ENCODE peak calls at places on chromosomes 7 and 10, in seven cellular contexts. S, R, Z, M, Q, B and P are unnamed samples.

GRCh38 chr7:139358541-139359365 is 941 bp upstream of the LUC7L2 start:
- DNase-seq in S (no peak), R (no peak), Z (peak; percentile 45), M (peak; percentile 35), Q (no peak), B (peak; percentile 33), P (peak; percentile 48)

GRCh38 chr10:100826983-100827818 is 81.8 kb downstream of the PAX2 start:
- DNase-seq in S (no peak), R (peak; percentile 56), Z (peak; percentile 44), M (no peak), Q (peak; percentile 72), B (no peak), P (no peak)

GRCh38 chr10:10007972-10008371 is 1009.7 kb upstream of the CELF2 start:
- DNase-seq in S (no peak), R (no peak), Z (no peak), M (no peak), Q (no peak), B (no peak), P (no peak)

GRCh38 chr7:35261476-35262285 is 7.8 kb upstream of the TBX20 start:
- DNase-seq in S (no peak), R (peak; percentile 70), Z (peak; percentile 63), M (no peak), Q (peak; percentile 80), B (no peak), P (no peak)

GRCh38 chr10:124874-125273 is 10.4 kb upstream of the ZMYND11 start:
- DNase-seq in S (no peak), R (no peak), Z (no peak), M (no peak), Q (no peak), B (no peak), P (no peak)

GRCh38 chr10:47165711-47166404 is 134.1 kb upstream of the GDF10 start:
- DNase-seq in S (no peak), R (peak; percentile 17), Z (no peak), M (peak; percentile 53), Q (no peak), B (peak; percentile 80), P (no peak)

GRCh38 chr10:5466451-5466996 is 32.8 kb downstream of the CALML5 start:
- DNase-seq in S (no peak), R (peak; percentile 89), Z (peak; percentile 98), M (peak; percentile 71), Q (peak; percentile 71), B (peak; percentile 82), P (peak; percentile 73)

GRCh38 chr7:100407285-100408180 is 21.0 kb downstream of the ZCWPW1 start:
- DNase-seq in S (peak; percentile 56), R (peak; percentile 43), Z (peak; percentile 78), M (peak; percentile 56), Q (peak; percentile 51), B (peak; percentile 81), P (peak; percentile 75)

GRCh38 chr7:112358456-112358855 is 91.8 kb upstream of the IFRD1 start:
- DNase-seq in S (no peak), R (no peak), Z (no peak), M (no peak), Q (no peak), B (no peak), P (no peak)

GRCh38 chr10:76071638-76072317 is 640.4 kb downstream of the LRMDA start:
- DNase-seq in S (no peak), R (no peak), Z (no peak), M (no peak), Q (no peak), B (no peak), P (peak; percentile 22)

GRCh38 chr10:126387041-126387908 is 1.0 kb downstream of the ADAM12 start:
- DNase-seq in S (peak; percentile 54), R (peak; percentile 73), Z (peak; percentile 70), M (peak; percentile 60), Q (peak; percentile 85), B (peak; percentile 72), P (peak; percentile 76)

GRCh38 chr7:69630292-69630691 is 32.0 kb downstream of the AUTS2 start:
- DNase-seq in S (no peak), R (no peak), Z (no peak), M (no peak), Q (no peak), B (peak; percentile 16), P (peak; percentile 74)

GRCh38 chr10:80462986-80463741 is 9.1 kb downstream of the TSPAN14 start:
- DNase-seq in S (no peak), R (no peak), Z (no peak), M (no peak), Q (no peak), B (peak; percentile 81), P (peak; percentile 84)

GRCh38 chr7:148912151-148912550 is 28.1 kb upstream of the EZH2 start:
- DNase-seq in S (no peak), R (no peak), Z (no peak), M (no peak), Q (no peak), B (no peak), P (no peak)

GRCh38 chr7:148941598-148942280 is 57.6 kb upstream of the EZH2 start:
- DNase-seq in S (peak; percentile 30), R (peak; percentile 74), Z (peak; percentile 85), M (peak; percentile 61), Q (peak; percentile 68), B (peak; percentile 52), P (peak; percentile 86)

GRCh38 chr7:107446988-107447387 is 22.9 kb upstream of the GPR22 start:
- DNase-seq in S (no peak), R (no peak), Z (no peak), M (no peak), Q (no peak), B (peak; percentile 51), P (peak; percentile 10)

GRCh38 chr7:134562136-134562535 is 13.2 kb downstream of the AKR1B15 start:
- DNase-seq in S (no peak), R (no peak), Z (no peak), M (no peak), Q (no peak), B (peak; percentile 47), P (peak; percentile 18)

GRCh38 chr7:30894866-30895408 is 16.7 kb upstream of the AQP1 start:
- DNase-seq in S (no peak), R (no peak), Z (no peak), M (no peak), Q (no peak), B (no peak), P (no peak)

GRCh38 chr7:39217752-39218151 is 240.0 kb downstream of the POU6F2 start:
- DNase-seq in S (no peak), R (no peak), Z (no peak), M (no peak), Q (no peak), B (no peak), P (no peak)

GRCh38 chr7:99755085-99755484 is 20.1 kb upstream of the CYP3A7 start:
- DNase-seq in S (no peak), R (no peak), Z (no peak), M (no peak), Q (no peak), B (no peak), P (no peak)

DNA sequence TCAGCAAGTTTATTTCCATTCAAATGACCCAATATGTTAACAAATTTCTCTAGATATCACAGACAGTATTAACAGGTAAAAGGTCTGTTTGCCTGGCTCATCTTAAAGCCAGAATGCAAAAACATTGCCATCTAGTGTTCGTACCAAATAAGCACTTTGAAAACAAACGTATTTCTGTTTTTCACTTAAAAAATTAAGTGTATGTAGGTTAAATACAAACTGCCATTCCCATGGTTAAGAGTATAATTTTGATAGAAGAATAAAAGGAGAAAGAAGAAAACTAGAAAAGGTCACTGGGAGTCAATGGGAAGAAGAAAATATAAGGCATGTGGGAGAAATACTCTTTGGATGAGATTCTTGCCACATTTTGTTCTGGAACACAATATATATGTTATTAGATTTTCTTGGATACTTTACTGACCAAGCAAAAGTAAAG is 51.0 kb downstream of the ORC5 start:
- DNase-seq in S (no peak), R (no peak), Z (peak; percentile 48), M (no peak), Q (no peak), B (peak; percentile 57), P (peak; percentile 38)
- H3K27me3 ChIP-seq in S (no peaks in the 10 kb centered on the region), R (no peaks in the 10 kb centered on the region), Z (no peaks in the 10 kb centered on the region), M (no peaks in the 10 kb centered on the region), Q (no peaks in the 10 kb centered on the region), B (no peaks in the 10 kb centered on the region), P (no peaks in the 10 kb centered on the region)

GRCh38 chr7:129073204-129073603 is 18.3 kb upstream of the TNPO3 start:
- DNase-seq in S (no peak), R (no peak), Z (no peak), M (no peak), Q (no peak), B (no peak), P (no peak)

GRCh38 chr7:129074361-129074871 is 19.5 kb upstream of the TNPO3 start:
- DNase-seq in S (no peak), R (no peak), Z (no peak), M (no peak), Q (no peak), B (no peak), P (no peak)

GRCh38 chr7:129074994-129075393 is 20.1 kb upstream of the TNPO3 start:
- DNase-seq in S (no peak), R (no peak), Z (no peak), M (no peak), Q (no peak), B (no peak), P (no peak)

GRCh38 chr7:129073738-129074137 is 18.8 kb upstream of the TNPO3 start:
- DNase-seq in S (no peak), R (no peak), Z (no peak), M (no peak), Q (no peak), B (no peak), P (no peak)

DNA sequence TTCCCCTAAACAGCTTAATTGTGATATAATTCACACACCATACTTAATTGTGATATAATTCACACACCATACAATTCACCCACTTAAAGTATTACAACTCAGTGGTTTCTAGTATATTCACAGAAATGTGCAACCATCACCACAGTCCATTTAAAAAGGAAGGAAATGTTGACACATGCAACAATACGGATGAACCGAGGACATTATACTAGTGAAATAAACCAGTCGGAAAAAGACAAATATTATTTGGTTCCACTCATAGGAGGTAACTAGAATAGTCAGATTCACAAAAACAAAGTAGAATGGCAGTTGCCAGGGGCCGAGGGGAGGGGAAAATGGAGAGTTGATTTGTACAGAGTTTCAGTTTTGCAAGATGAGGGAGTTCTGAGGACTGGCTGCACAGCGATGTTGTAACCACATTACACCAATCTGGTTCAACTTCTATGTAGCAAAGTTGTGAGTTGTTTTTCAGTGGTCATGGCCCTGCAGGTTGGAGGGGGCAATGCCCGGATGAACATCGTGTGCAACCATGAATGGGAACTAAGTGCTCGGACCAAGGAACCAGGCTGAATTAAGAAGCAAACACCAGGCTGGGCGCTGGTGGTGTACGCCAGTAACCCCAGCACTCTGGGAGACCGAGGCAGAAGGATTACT is 17.6 kb upstream of the TNPO3 start:
- DNase-seq in S (no peak), R (no peak), Z (no peak), M (no peak), Q (no peak), B (no peak), P (no peak)
- H2AK5ac ChIP-seq in S (no peak overlapping the region), R (no peak overlapping the region), Z (no peak overlapping the region), M (no peak overlapping the region), Q (no peak overlapping the region), B (no peak overlapping the region), P (no peak overlapping the region)

GRCh38 chr7:28818996-28819395 is 139.1 kb downstream of the TRIL start:
- DNase-seq in S (no peak), R (no peak), Z (no peak), M (no peak), Q (no peak), B (no peak), P (no peak)

GRCh38 chr7:28823582-28823981 is 134.5 kb downstream of the TRIL start:
- DNase-seq in S (peak; percentile 8), R (no peak), Z (no peak), M (no peak), Q (no peak), B (no peak), P (no peak)
- H2BK5ac ChIP-seq in S (no peak overlapping the region), R (no peak overlapping the region), Z (no peak overlapping the region), M (no peak overlapping the region), Q (no peak overlapping the region), B (no peak overlapping the region), P (no peak overlapping the region)

GRCh38 chr10:12719365-12719764 is 282.1 kb downstream of the CCDC3 start:
- DNase-seq in S (no peak), R (no peak), Z (no peak), M (no peak), Q (no peak), B (peak; percentile 39), P (no peak)
- H3K27me3 ChIP-seq in S (no peaks in the 10 kb centered on the region), R (no peaks in the 10 kb centered on the region), Z (no peaks in the 10 kb centered on the region), M (no peaks in the 10 kb centered on the region), Q (no peaks in the 10 kb centered on the region), B (no peaks in the 10 kb centered on the region), P (no peaks in the 10 kb centered on the region)